ENCODE peak calls at places on chromosome X, in eight cellular contexts. M is fibroblast of mammary gland; U is uterus; P is activated T-helper 1 cell treated with anti-CD3 and anti-CD28 coated beads, Interleukin-12 subunit alpha, Interleukin-12 subunit beta, Interleukin-2, Interleukin-4 antibody, amounts not matched to agents 30 ng/mL and 10 ng/mL and 1 ng/mL, durations not matched to agents 14 hours and 24 hours and 36 hours; V is CD8-positive, alpha-beta memory T cell; C is HT1080; K is hepatic stellate cell; Q is RWPE1. G is an unnamed sample.

GRCh38 chrX:122004127-122004526 is 956.7 kb downstream of the GLUD2 start:
- DNase-seq in K (no peak), C (no peak), M (no peak), P (no peak), V (no peak), U (no peak), Q (no peak), G (no peak)

GRCh38 chrX:136212557-136213111 is 38.6 kb downstream of the MAP7D3 start:
- DNase-seq in P (no peak), U (no peak), Q (no peak), K (no peak), C (no peak), V (no peak), M (no peak), G (no peak)

GRCh38 chrX:39162322-39162721 is 361.1 kb downstream of the MID1IP1 start:
- DNase-seq in K (no peak), Q (no peak), M (no peak), U (no peak), V (no peak), C (no peak), P (no peak), G (no peak)

GRCh38 chrX:73943900-73944581 is 359.9 kb upstream of the ZCCHC13 start:
- DNase-seq in U (peak), C (peak), K (peak), V (peak), P (peak), Q (peak), M (peak), G (peak)

GRCh38 chrX:77436682-77437081 is 10.5 kb upstream of the FGF16 start:
- DNase-seq in C (peak), V (no peak), U (no peak), M (peak), K (no peak), Q (no peak), P (no peak), G (no peak)

GRCh38 chrX:103376118-103376978 is at the start of gene BEX3:
- DNase-seq in V (peak), K (peak), U (peak), C (peak), M (peak), P (no peak), Q (peak), G (no peak)

GRCh38 chrX:1052021-1052420 is 160.4 kb downstream of the CRLF2 start:
- DNase-seq in M (no peak), P (no peak), U (no peak), Q (no peak), V (no peak), K (no peak), C (no peak), G (no peak)

GRCh38 chrX:133776072-133776471 is 209.3 kb downstream of the GPC3 start:
- DNase-seq in Q (peak), K (peak), V (no peak), P (no peak), C (no peak), U (no peak), M (no peak), G (no peak)

GRCh38 chrX:102610905-102611304 is 11.6 kb downstream of the ARMCX5 start:
- DNase-seq in C (no peak), U (no peak), Q (no peak), M (no peak), P (no peak), K (no peak), V (no peak), G (no peak)

GRCh38 chrX:52337410-52337809 is 31.4 kb upstream of the XAGE2 start:
- DNase-seq in P (no peak), M (no peak), V (no peak), Q (no peak), U (no peak), K (no peak), C (no peak), G (no peak)

GRCh38 chrX:86806786-86807185 is 658.5 kb downstream of the DACH2 start:
- DNase-seq in P (no peak), K (no peak), M (peak), Q (no peak), U (no peak), V (no peak), C (peak), G (peak)

GRCh38 chrX:150763810-150764209 is 70.6 kb downstream of the MTMR1 start:
- DNase-seq in U (no peak), P (no peak), V (no peak), K (no peak), Q (no peak), M (no peak), C (no peak), G (no peak)

GRCh38 chrX:16771483-16772398 is 14.5 kb upstream of the TXLNG start:
- DNase-seq in U (no peak), M (peak), K (no peak), C (peak), Q (peak), P (no peak), V (no peak), G (peak)

GRCh38 chrX:72123471-72124185 is 8.1 kb downstream of the RTL5 start:
- DNase-seq in U (peak), P (no peak), C (peak), K (peak), M (no peak), V (no peak), Q (no peak), G (no peak)

GRCh38 chrX:24603191-24603590 is 44.0 kb downstream of the PCYT1B start:
- DNase-seq in K (no peak), U (no peak), P (no peak), C (no peak), Q (no peak), V (no peak), M (no peak), G (no peak)

GRCh38 chrX:45774961-45775360 is 574.3 kb upstream of the DIPK2B start:
- DNase-seq in P (no peak), C (peak), M (peak), K (no peak), U (peak), V (no peak), Q (no peak), G (no peak)

GRCh38 chrX:54920610-54921426 is at the start of gene TRO:
- DNase-seq in C (no peak), Q (no peak), U (no peak), K (no peak), V (no peak), M (no peak), P (no peak), G (no peak)

GRCh38 chrX:13029831-13030771 is 14.3 kb downstream of the FAM9C start:
- DNase-seq in K (no peak), V (no peak), P (no peak), Q (no peak), C (peak), M (no peak), U (no peak), G (no peak)

GRCh38 chrX:32483534-32484136 is 727.7 kb downstream of the DMD start:
- DNase-seq in V (no peak), Q (peak), U (no peak), K (peak), P (no peak), M (no peak), C (no peak), G (no peak)

GRCh38 chrX:39814391-39814790 is 283.4 kb downstream of the BCOR start:
- DNase-seq in C (peak), K (no peak), M (peak), Q (peak), P (peak), U (no peak), V (peak), G (no peak)

GRCh38 chrX:152044383-152044782 is 69.9 kb upstream of the GABRE start:
- DNase-seq in U (no peak), Q (no peak), P (no peak), M (no peak), V (no peak), K (no peak), C (no peak), G (no peak)

GRCh38 chrX:41722816-41723215 is 1.2 kb upstream of the GPR82 start:
- DNase-seq in K (no peak), M (peak), C (no peak), P (no peak), V (no peak), Q (no peak), U (no peak), G (no peak)

GRCh38 chrX:150405006-150405405 is 41.9 kb downstream of the MAMLD1 start:
- DNase-seq in K (no peak), U (no peak), V (no peak), M (no peak), P (no peak), C (no peak), Q (no peak), G (no peak)

GRCh38 chrX:118216488-118216887 is 99.9 kb upstream of the KLHL13 start:
- DNase-seq in M (no peak), U (no peak), K (no peak), P (no peak), V (no peak), C (no peak), Q (no peak), G (no peak)

GRCh38 chrX:12804655-12805054 is 13.4 kb downstream of the PRPS2 start:
- DNase-seq in P (no peak), C (no peak), M (no peak), U (no peak), V (no peak), K (no peak), Q (no peak), G (no peak)

GRCh38 chrX:151596282-151596681 is 32.8 kb downstream of the PASD1 start:
- DNase-seq in P (no peak), K (no peak), Q (no peak), V (no peak), M (no peak), C (peak), U (no peak), G (no peak)

GRCh38 chrX:127305013-127305412 is 485.5 kb downstream of the PRR32 start:
- DNase-seq in M (no peak), C (no peak), K (no peak), V (no peak), P (no peak), U (no peak), Q (no peak), G (no peak)

GRCh38 chrX:107450823-107451509 is 1.5 kb downstream of the FRMPD3 start:
- DNase-seq in U (no peak), M (peak), V (peak), C (no peak), Q (no peak), K (no peak), P (no peak), G (no peak)

GRCh38 chrX:52363247-52363883 is 5.5 kb upstream of the XAGE2 start:
- DNase-seq in K (peak), U (no peak), C (no peak), P (no peak), M (peak), Q (no peak), V (no peak), G (no peak)

GRCh38 chrX:15336023-15336413 is 695 bp upstream of the PIGA start:
- DNase-seq in K (peak), Q (peak), U (no peak), V (peak), C (peak), P (peak), M (peak), G (peak)

GRCh38 chrX:29662101-29662500 is 553.3 kb upstream of the MAGEB2 start:
- DNase-seq in K (peak), M (peak), Q (peak), U (no peak), V (no peak), C (peak), P (no peak), G (no peak)

GRCh38 chrX:10021461-10022272 is 54.5 kb downstream of the CLDN34 start:
- DNase-seq in Q (no peak), M (peak), U (no peak), K (no peak), P (no peak), C (peak), V (no peak), G (no peak)

GRCh38 chrX:145823132-145823531 is 5.5 kb downstream of the SLITRK2 start:
- DNase-seq in P (no peak), Q (no peak), V (no peak), M (no peak), K (no peak), C (no peak), U (no peak), G (no peak)

GRCh38 chrX:55201930-55202579 is 18.1 kb upstream of the PAGE5 start:
- DNase-seq in P (no peak), Q (no peak), U (no peak), K (no peak), C (no peak), M (peak), V (no peak), G (no peak)

GRCh38 chrX:150486011-150486410 is 82.4 kb upstream of the MTM1 start:
- DNase-seq in K (peak), C (peak), Q (peak), U (peak), V (peak), P (peak), M (peak), G (peak)

GRCh38 chrX:13194291-13195103 is 125.4 kb downstream of the ATXN3L start:
- DNase-seq in C (no peak), K (no peak), V (no peak), P (no peak), Q (no peak), M (no peak), U (no peak), G (no peak)

GRCh38 chrX:17813277-17813676 is 47.8 kb downstream of the RAI2 start:
- DNase-seq in K (no peak), P (no peak), M (no peak), U (no peak), C (no peak), Q (no peak), V (no peak), G (no peak)

G was measured in LNCaP clone FGC.